ENCODE peak calls at places on chromosome 1, in ten cellular contexts. C is choroid plexus epithelial cell; A is mesothelial cell of epicardium; F is fibroblast of lung; B is tibial nerve; S is glutamatergic neuron; P is endothelial cell; K is foreskin keratinocyte; I is CD8-positive, alpha-beta T cell; J is H9. O is an unnamed sample.

GRCh38 chr1:213874789-213875188 is 113.0 kb upstream of the PROX1 start:
- DNase-seq in F (no peak), P (no peak), C (no peak), I (no peak), B (no peak), J (no peak), K (no peak), A (no peak), S (no peak), O (no peak)

GRCh38 chr1:31327381-31327780 is 30.5 kb downstream of the ZCCHC17 start:
- DNase-seq in P (no peak), S (no peak), J (no peak), C (peak; percentile 38), I (no peak), K (peak; percentile 37), F (peak; percentile 46), A (no peak), B (no peak), O (no peak)

GRCh38 chr1:119449964-119450363 is 35.0 kb downstream of the HSD3B2 start:
- DNase-seq in C (no peak), P (no peak), S (no peak), I (no peak), B (no peak), K (no peak), J (peak; percentile 77), A (no peak), F (no peak), O (no peak)

GRCh38 chr1:100597069-100597741 is 59.3 kb downstream of the GPR88 start:
- DNase-seq in F (peak; percentile 65), I (no peak), B (no peak), S (no peak), P (no peak), A (no peak), J (no peak), C (peak; percentile 71), K (peak; percentile 27), O (no peak)

GRCh38 chr1:166350490-166350889 is 183.7 kb upstream of the FAM78B start:
- DNase-seq in A (no peak), B (no peak), P (no peak), F (no peak), S (peak; percentile 86), C (no peak), I (no peak), J (peak; percentile 36), K (no peak), O (no peak)

GRCh38 chr1:3054474-3054873 is 14.5 kb upstream of the PRDM16 start:
- DNase-seq in C (no peak), P (no peak), S (no peak), B (no peak), J (peak; percentile 10), K (no peak), A (no peak), I (no peak), F (no peak), O (no peak)

GRCh38 chr1:205545001-205545919 is 40.8 kb downstream of the CDK18 start:
- DNase-seq in C (no peak), P (no peak), A (no peak), S (no peak), B (no peak), J (peak; percentile 32), K (no peak), I (no peak), F (no peak), O (no peak)

GRCh38 chr1:109659145-109659544 is 3.2 kb downstream of the GSTM4 start:
- DNase-seq in A (no peak), B (no peak), I (no peak), S (no peak), J (no peak), C (no peak), K (no peak), F (no peak), P (no peak), O (no peak)

GRCh38 chr1:58794585-58794984 is 10.7 kb upstream of the JUN start:
- DNase-seq in S (no peak), I (no peak), F (no peak), A (no peak), J (no peak), K (no peak), C (no peak), P (no peak), B (no peak), O (no peak)

GRCh38 chr1:235018161-235018560 is 110.5 kb downstream of the TOMM20 start:
- DNase-seq in A (no peak), C (peak; percentile 94), I (no peak), B (no peak), J (no peak), P (no peak), K (peak; percentile 97), F (peak; percentile 94), S (no peak), O (no peak)

GRCh38 chr1:27598902-27599528 is 4.9 kb downstream of the AHDC1 start:
- DNase-seq in J (no peak), S (peak; percentile 61), C (peak; percentile 82), A (no peak), I (peak; percentile 43), F (peak; percentile 68), K (no peak), B (no peak), P (no peak), O (no peak)

GRCh38 chr1:204316164-204316563 is 43.6 kb downstream of the PLEKHA6 start:
- DNase-seq in C (no peak), F (no peak), A (no peak), S (no peak), P (no peak), I (no peak), B (no peak), K (no peak), J (no peak), O (no peak)

GRCh38 chr1:227775841-227776240 is 39.6 kb upstream of the PRSS38 start:
- DNase-seq in F (no peak), P (no peak), J (no peak), A (no peak), I (no peak), S (no peak), C (no peak), B (no peak), K (no peak), O (no peak)

DNA sequence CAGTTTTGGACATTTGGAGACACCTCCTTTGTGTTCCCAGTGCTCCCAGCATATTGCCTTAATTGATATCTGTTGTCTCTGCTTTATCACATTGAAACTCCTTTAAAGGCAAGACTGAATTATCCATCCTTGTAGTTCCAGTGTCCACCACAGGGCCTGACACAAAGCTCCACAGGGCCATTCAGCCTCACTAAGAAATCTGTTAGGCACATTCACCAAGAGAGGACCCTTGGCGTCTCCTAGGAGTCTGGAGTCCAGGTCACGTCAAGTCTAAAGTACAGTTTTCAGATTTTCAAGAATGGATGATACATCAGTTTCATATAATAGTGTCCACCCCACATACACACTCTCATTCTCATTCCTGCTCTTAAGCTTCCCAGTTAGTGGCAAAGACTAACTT is 4.8 kb downstream of the ACP6 start:
- DNase-seq in S (no peak), C (peak; percentile 34), A (no peak), J (no peak), I (no peak), K (no peak), F (no peak), B (no peak), P (peak; percentile 27), O (no peak)
- TF ChIP-seq CTCF in S (peak; percentile 59), C (peak; percentile 51), A (peak; percentile 36), J (peak; percentile 52), I (no peak), K (peak; percentile 17), F (peak; percentile 16), B (no peak), P (peak; percentile 63), O (no peak)

GRCh38 chr1:200307755-200308066 is 102.1 kb downstream of the ZNF281 start:
- DNase-seq in F (no peak), B (no peak), P (no peak), I (no peak), S (no peak), A (no peak), K (no peak), J (no peak), C (no peak), O (no peak)
- TF ChIP-seq CTCF in F (no peak), B (no peak), P (no peak), I (peak; percentile 46), S (peak; percentile 60), A (peak; percentile 51), K (no peak), J (peak; percentile 3), C (no peak), O (no peak)

GRCh38 chr1:50419192-50419906 is 3.9 kb downstream of the DMRTA2 start:
- DNase-seq in C (no peak), J (peak; percentile 68), K (no peak), A (no peak), S (peak; percentile 77), P (peak; percentile 59), I (no peak), B (no peak), F (no peak), O (no peak)
- TF ChIP-seq CTCF in C (peak; percentile 3), J (peak; percentile 56), K (no peak), A (peak; percentile 15), S (peak; percentile 61), P (peak; percentile 23), I (no peak), B (no peak), F (no peak), O (no peak)

GRCh38 chr1:29698033-29698432 is 461.7 kb downstream of the PTPRU start:
- DNase-seq in A (no peak), K (no peak), P (peak; percentile 62), F (peak; percentile 66), B (no peak), C (peak; percentile 67), S (peak; percentile 85), J (peak; percentile 83), I (no peak), O (no peak)
- TF ChIP-seq CTCF in A (peak; percentile 60), K (peak; percentile 84), P (peak; percentile 73), F (peak; percentile 74), B (peak; percentile 13), C (peak; percentile 82), S (peak; percentile 77), J (peak; percentile 69), I (no peak), O (peak; percentile 60)

GRCh38 chr1:99481391-99481996 is 164.4 kb upstream of the PALMD start:
- DNase-seq in P (peak; percentile 58), I (peak; percentile 38), A (no peak), B (peak; percentile 83), C (peak; percentile 84), J (no peak), F (peak; percentile 77), S (no peak), K (no peak), O (no peak)

GRCh38 chr1:99482750-99483149 is 163.2 kb upstream of the PALMD start:
- DNase-seq in C (no peak), K (no peak), S (no peak), A (no peak), I (no peak), J (no peak), B (no peak), P (no peak), F (no peak), O (no peak)

DNA sequence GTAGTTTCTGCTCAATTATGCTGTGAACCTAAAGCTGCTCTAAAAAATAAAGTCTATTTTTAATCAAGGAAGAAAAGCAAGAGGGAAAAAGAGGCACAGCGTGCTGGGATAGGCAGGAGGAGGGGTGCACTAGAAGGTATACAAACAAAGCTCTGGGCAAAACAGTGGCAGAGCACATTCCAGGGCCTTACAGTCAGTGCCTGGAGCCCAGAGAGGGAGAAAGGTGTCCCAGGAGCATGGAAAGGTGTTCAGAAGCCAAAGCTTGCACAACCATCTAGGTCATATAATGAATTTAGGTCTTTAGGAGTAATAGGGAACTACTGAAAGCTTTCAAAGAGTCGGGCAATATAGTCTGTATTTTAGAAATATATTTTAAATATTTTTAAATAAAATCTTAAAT is 163.6 kb upstream of the PALMD start:
- DNase-seq in S (no peak), J (no peak), F (no peak), A (no peak), I (no peak), K (no peak), P (no peak), C (no peak), B (no peak), O (no peak)
- TF ChIP-seq CTCF in S (no peak), J (no peak), F (no peak), A (no peak), I (no peak), K (no peak), P (no peak), C (no peak), B (no peak), O (no peak)

O was measured in D721Med.